ENCODE peak calls at places on chromosomes 11 and 22, in nine cellular contexts. S is stimulated activated CD4-positive, alpha-beta T cell treated with anti-CD3 and anti-CD28 coated beads, Interleukin-1b, Interleukin-23, amount 100 ng/mL, for 1 hour; F is endothelial cell; N is H54; Z is astrocyte of the spinal cord; Q is neural crest cell; K is heart left ventricle; H is BJ; P is NCI-H2081. J is an unnamed sample.
A peak's percentile ranks its signal among the peaks of the same experiment; 100 is the strongest.

GRCh38 chr11:130449996-130450419 is 1.6 kb downstream of the ADAMTS15 start:
- DNase-seq in H (no peak), K (peak; percentile 83), S (no peak), Z (peak; percentile 88), N (no peak), Q (peak; percentile 71), P (no peak), F (peak; percentile 68), J (no peak)

GRCh38 chr22:45834241-45834640 is 142.7 kb downstream of the WNT7B start:
- DNase-seq in N (no peak), Z (no peak), P (no peak), S (no peak), Q (no peak), H (no peak), K (no peak), F (no peak), J (no peak)

GRCh38 chr11:121237686-121238658 is 54.6 kb upstream of the SC5D start:
- DNase-seq in Z (peak; percentile 76), Q (no peak), K (peak; percentile 25), P (peak; percentile 18), N (no peak), H (no peak), S (no peak), F (no peak), J (no peak)

GRCh38 chr11:76629133-76629852 is 41.3 kb downstream of the LRRC32 start:
- DNase-seq in F (no peak), Q (no peak), H (no peak), Z (peak; percentile 14), K (peak; percentile 76), P (no peak), N (no peak), S (no peak), J (no peak)

GRCh38 chr11:62001450-62002178 is 34.2 kb upstream of the FTH1 start:
- DNase-seq in H (no peak), P (no peak), Z (no peak), F (no peak), K (no peak), N (no peak), Q (no peak), S (no peak), J (no peak)

GRCh38 chr11:30917859-30918478 is 331.8 kb upstream of the MPPED2 start:
- DNase-seq in Q (peak; percentile 46), S (no peak), K (no peak), F (peak; percentile 43), P (peak; percentile 67), Z (peak; percentile 52), H (no peak), N (no peak), J (peak; percentile 47)

GRCh38 chr11:46363031-46363407 is 15.8 kb downstream of the DGKZ start:
- DNase-seq in K (peak; percentile 84), H (no peak), N (peak; percentile 94), F (peak; percentile 65), Z (peak; percentile 74), Q (no peak), S (no peak), P (peak; percentile 28), J (no peak)

GRCh38 chr11:17063171-17064002 is 14.1 kb downstream of the RPS13 start:
- DNase-seq in F (peak; percentile 79), Q (peak; percentile 68), N (peak; percentile 49), Z (peak; percentile 56), P (peak; percentile 33), S (no peak), H (no peak), K (peak; percentile 58), J (peak; percentile 80)

GRCh38 chr11:106186630-106187029 is 109.2 kb downstream of the AASDHPPT start:
- DNase-seq in K (no peak), N (no peak), P (no peak), Z (no peak), Q (no peak), F (no peak), H (no peak), S (no peak), J (no peak)

GRCh38 chr11:104343578-104343977 is 179.6 kb upstream of the PDGFD start:
- DNase-seq in F (no peak), Q (no peak), P (peak; percentile 89), Z (no peak), S (no peak), N (no peak), H (no peak), K (no peak), J (no peak)